ENCODE peak calls at places on chromosomes 6 and 20, in four cellular contexts. D is K562, W is GM12878, V is H1. C is an unnamed sample.

GRCh38 chr6:30954631-30955366 is 14.0 kb downstream of the MUCL3 start:
- DNase-seq in D (no peak), W (no peak), V (no peak), C (no peak)

GRCh38 chr6:78597966-78598365 is 269.4 kb upstream of the IRAK1BP1 start:
- DNase-seq in D (no peak), W (no peak), V (no peak), C (no peak)

GRCh38 chr6:156850356-156850755 is 73.2 kb downstream of the ARID1B start:
- DNase-seq in D (no peak), W (no peak), V (no peak), C (no peak)

GRCh38 chr6:83459663-83460062 is 28.8 kb upstream of the ME1 start:
- DNase-seq in D (no peak), W (no peak), V (no peak), C (no peak)

GRCh38 chr6:31497595-31498476 is at the start of gene MICB:
- DNase-seq in D (peak), W (peak), V (peak), C (peak)

GRCh38 chr6:165708985-165709576 is 46.0 kb upstream of the PDE10A start:
- DNase-seq in D (no peak), W (no peak), V (no peak), C (no peak)

GRCh38 chr6:169849396-169849795 is 98.0 kb downstream of the ERMARD start:
- DNase-seq in D (no peak), W (no peak), V (no peak), C (no peak)

GRCh38 chr20:37990571-37991151 is 42.6 kb downstream of the TTI1 start:
- DNase-seq in D (no peak), W (peak), V (no peak), C (peak)

GRCh38 chr6:146985111-146985510 is 219.1 kb upstream of the STXBP5 start:
- DNase-seq in D (peak), W (no peak), V (no peak), C (peak)

GRCh38 chr6:129280719-129281118 is 397.8 kb downstream of the LAMA2 start:
- DNase-seq in D (no peak), W (no peak), V (no peak), C (no peak)

GRCh38 chr6:117550078-117550600 is 52.2 kb downstream of the GOPC start:
- DNase-seq in D (no peak), W (no peak), V (no peak), C (no peak)

GRCh38 chr20:25294459-25295385 is 46.8 kb downstream of the PYGB start:
- DNase-seq in D (peak), W (no peak), V (peak), C (peak)

GRCh38 chr6:114559419-114559818 is 216.6 kb upstream of the HS3ST5 start:
- DNase-seq in D (no peak), W (no peak), V (no peak), C (no peak)

GRCh38 chr6:51268666-51269065 is 450.0 kb downstream of the TFAP2B start:
- DNase-seq in D (no peak), W (no peak), V (no peak), C (no peak)

GRCh38 chr6:12957321-12958051 is 240.9 kb downstream of the PHACTR1 start:
- DNase-seq in D (no peak), W (no peak), V (peak), C (no peak)

GRCh38 chr6:100230976-100231316 is 233.8 kb downstream of the SIM1 start:
- DNase-seq in D (no peak), W (no peak), V (no peak), C (no peak)

GRCh38 chr20:40953856-40954255 is 74.8 kb upstream of the TOP1 start:
- DNase-seq in D (no peak), W (no peak), V (peak), C (no peak)

GRCh38 chr20:63402178-63402859 is 41.2 kb upstream of the CHRNA4 start:
- DNase-seq in D (no peak), W (no peak), V (no peak), C (no peak)

GRCh38 chr6:129575378-129576118 is 134.4 kb downstream of the ARHGAP18 start:
- DNase-seq in D (peak), W (no peak), V (no peak), C (peak)

GRCh38 chr6:4640139-4640538 is 136.1 kb upstream of the CDYL start:
- DNase-seq in D (no peak), W (no peak), V (no peak), C (no peak)

GRCh38 chr6:130843575-130844320 is 16.5 kb downstream of the SMLR1 start:
- DNase-seq in D (peak), W (peak), V (no peak), C (peak)

GRCh38 chr6:138287144-138287955 is 69.1 kb upstream of the PBOV1 start:
- DNase-seq in D (peak), W (no peak), V (peak), C (peak)

GRCh38 chr6:88867841-88868558 is 95.4 kb downstream of the RNGTT start:
- DNase-seq in D (no peak), W (no peak), V (no peak), C (no peak)

GRCh38 chr6:29744621-29745020 is 21.4 kb downstream of the HLA-F start:
- DNase-seq in D (no peak), W (no peak), V (no peak), C (no peak)

GRCh38 chr6:67496191-67496590 is 1138.9 kb upstream of the ADGRB3 start:
- DNase-seq in D (peak), W (no peak), V (no peak), C (no peak)

GRCh38 chr6:105981002-105981887 is 104.9 kb upstream of the PRDM1 start:
- DNase-seq in D (no peak), W (no peak), V (peak), C (no peak)

GRCh38 chr6:4487538-4487937 is 288.7 kb upstream of the CDYL start:
- DNase-seq in D (no peak), W (no peak), V (no peak), C (peak)

DNA sequence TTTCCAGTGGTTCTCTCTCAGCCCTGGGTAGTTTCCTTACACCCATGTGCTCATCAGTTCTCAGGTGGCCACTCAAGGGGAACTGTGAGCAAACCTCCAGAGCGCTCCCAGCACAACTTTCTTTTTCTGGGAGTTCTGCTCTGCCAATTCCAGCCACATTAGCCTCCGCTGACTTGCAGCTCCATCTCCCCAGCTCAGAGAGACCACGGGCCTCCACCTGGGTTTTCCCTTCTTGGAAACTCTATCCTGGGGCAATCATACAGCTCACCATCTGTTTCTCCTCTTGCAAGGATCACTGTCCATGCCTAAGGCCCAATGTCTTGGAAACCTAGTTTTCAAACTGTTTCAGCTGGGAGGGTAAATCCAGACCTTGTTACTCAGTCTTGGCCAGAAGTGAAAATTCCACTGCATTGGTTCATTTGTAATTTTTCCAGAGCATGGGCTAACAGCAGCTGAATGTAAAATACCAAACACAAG is 129.9 kb downstream of the EYA2 start:
- DNase-seq in D (no peak), W (no peak), V (no peak), C (no peak)
- TF ChIP-seq CREB1 in D (no peak), W (no peak), V (no peak), C (no peak)

DNA sequence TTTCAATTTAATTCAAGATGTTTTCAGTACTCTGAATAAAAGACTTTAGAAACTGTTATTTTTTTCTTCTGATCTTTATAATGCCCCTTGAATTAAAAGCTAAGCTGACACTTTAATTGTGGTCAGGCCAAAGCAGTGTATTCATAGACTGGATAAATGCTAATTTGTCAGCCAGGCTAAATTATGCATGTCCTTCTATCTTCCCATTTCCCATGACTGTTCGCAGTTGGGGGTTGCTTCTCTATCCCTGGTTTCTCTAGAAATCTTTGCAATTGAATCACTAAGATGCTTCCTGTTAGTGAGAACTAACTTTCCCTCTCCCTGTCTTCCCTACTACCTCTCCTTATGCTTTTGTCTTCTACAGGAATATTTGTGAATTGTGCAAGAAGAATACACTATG is 396.2 kb downstream of the RFPL4B start:
- DNase-seq in D (no peak), W (no peak), V (no peak), C (no peak)
- TF ChIP-seq HDAC2 in D (no peak), W (no peak), V (no peak), C (no peak)

GRCh38 chr20:32539063-32539816 is 45.9 kb downstream of the NOL4L start:
- DNase-seq in D (no peak), W (no peak), V (no peak), C (no peak)

GRCh38 chr20:32537657-32538525 is 47.2 kb downstream of the NOL4L start:
- DNase-seq in D (peak), W (no peak), V (no peak), C (no peak)

GRCh38 chr20:32539817-32540675 is 45.1 kb downstream of the NOL4L start:
- DNase-seq in D (peak), W (no peak), V (no peak), C (peak)

GRCh38 chr20:32536861-32537656 is 48.1 kb downstream of the NOL4L start:
- DNase-seq in D (no peak), W (no peak), V (no peak), C (no peak)

DNA sequence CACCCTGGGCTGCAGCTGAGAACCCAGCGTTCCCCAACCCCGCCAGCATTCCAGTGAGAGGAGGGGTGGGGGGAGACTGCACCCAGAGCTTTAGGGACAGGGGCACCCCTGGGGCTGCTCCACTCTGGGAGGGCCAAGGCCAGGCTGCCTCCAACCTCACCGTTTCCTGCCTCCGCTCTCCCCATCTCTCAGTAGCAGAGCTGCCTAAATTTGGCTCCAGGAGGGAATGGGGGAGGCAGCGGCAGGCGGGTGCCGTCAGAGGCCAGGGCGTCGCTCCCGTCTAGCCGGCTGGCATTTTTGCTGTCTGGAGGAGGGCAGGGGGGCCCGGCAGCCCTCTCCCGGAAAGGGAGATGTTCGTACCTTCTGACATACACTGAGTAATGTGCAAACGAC is 46.6 kb downstream of the NOL4L start:
- DNase-seq in D (no peak), W (no peak), V (no peak), C (no peak)
- TF ChIP-seq CREB1 in D (no peak), W (no peak), V (no peak), C (no peak)

DNA sequence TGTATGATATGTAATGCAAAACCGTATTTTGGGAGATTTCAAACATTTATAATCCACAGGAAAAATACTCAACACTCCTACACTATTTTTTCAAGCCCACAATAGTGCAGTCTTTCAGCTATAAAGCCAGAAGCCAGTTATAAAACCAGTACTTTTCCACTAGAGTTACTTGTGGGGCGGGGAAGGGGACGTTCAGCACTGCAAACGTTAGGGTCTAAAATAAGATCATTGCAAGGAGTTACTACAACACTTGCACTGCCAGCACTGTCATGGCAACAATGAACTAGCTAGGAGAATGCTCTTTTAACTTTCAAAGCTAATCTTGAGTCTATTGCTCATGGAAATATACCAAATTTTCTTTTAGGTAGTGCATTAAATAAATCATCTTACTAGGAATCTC is 14.7 kb downstream of the SESN1 start:
- DNase-seq in D (no peak), W (no peak), V (no peak), C (no peak)
- TF ChIP-seq HDAC2 in D (no peak), W (no peak), V (no peak), C (no peak)